ENCODE peak calls at places on chromosome 17, in seven cellular contexts. F, Y, O, Q, U, G and R are unnamed samples.
A peak's percentile ranks its signal among the peaks of the same experiment; 100 is the strongest.

GRCh38 chr17:83057397-83057761 is 22.0 kb upstream of the METRNL start:
- DNase-seq in F (no peak), Y (no peak), O (no peak), Q (no peak), U (no peak), G (no peak), R (no peak)

GRCh38 chr17:17137731-17138585 is 68.2 kb downstream of the PLD6 start:
- DNase-seq in F (no peak), Y (no peak), O (no peak), Q (no peak), U (no peak), G (no peak), R (no peak)

GRCh38 chr17:79295307-79295706 is 220.7 kb downstream of the ENGASE start:
- DNase-seq in F (no peak), Y (no peak), O (no peak), Q (no peak), U (no peak), G (no peak), R (no peak)

GRCh38 chr17:54903375-54903774 is 2.7 kb downstream of the TOM1L1 start:
- DNase-seq in F (no peak), Y (no peak), O (no peak), Q (no peak), U (peak; percentile 19), G (no peak), R (peak; percentile 15)

GRCh38 chr17:2262146-2262587 is 41.4 kb downstream of the SMG6 start:
- DNase-seq in F (peak; percentile 87), Y (no peak), O (no peak), Q (no peak), U (no peak), G (no peak), R (no peak)

GRCh38 chr17:18377437-18378204 is at the start of gene EVPLL:
- DNase-seq in F (no peak), Y (peak; percentile 84), O (no peak), Q (no peak), U (peak; percentile 81), G (no peak), R (no peak)

GRCh38 chr17:15377608-15378007 is 36.2 kb upstream of the TEKT3 start:
- DNase-seq in F (peak; percentile 54), Y (no peak), O (peak; percentile 13), Q (peak; percentile 10), U (no peak), G (peak; percentile 3), R (peak; percentile 86)

GRCh38 chr17:71792966-71793365 is 327.9 kb upstream of the SOX9 start:
- DNase-seq in F (peak; percentile 81), Y (no peak), O (peak; percentile 6), Q (no peak), U (no peak), G (peak; percentile 26), R (no peak)

GRCh38 chr17:19331134-19331533 is 31.4 kb downstream of the B9D1 start:
- DNase-seq in F (peak; percentile 92), Y (no peak), O (no peak), Q (no peak), U (no peak), G (no peak), R (no peak)

GRCh38 chr17:70644093-70644492 is 474.8 kb downstream of the KCNJ2 start:
- DNase-seq in F (no peak), Y (no peak), O (no peak), Q (no peak), U (no peak), G (no peak), R (no peak)

GRCh38 chr17:229130-229944 is 47.9 kb upstream of the DOC2B start:
- DNase-seq in F (peak; percentile 1), Y (peak; percentile 45), O (no peak), Q (no peak), U (peak; percentile 2), G (no peak), R (peak; percentile 27)

DNA sequence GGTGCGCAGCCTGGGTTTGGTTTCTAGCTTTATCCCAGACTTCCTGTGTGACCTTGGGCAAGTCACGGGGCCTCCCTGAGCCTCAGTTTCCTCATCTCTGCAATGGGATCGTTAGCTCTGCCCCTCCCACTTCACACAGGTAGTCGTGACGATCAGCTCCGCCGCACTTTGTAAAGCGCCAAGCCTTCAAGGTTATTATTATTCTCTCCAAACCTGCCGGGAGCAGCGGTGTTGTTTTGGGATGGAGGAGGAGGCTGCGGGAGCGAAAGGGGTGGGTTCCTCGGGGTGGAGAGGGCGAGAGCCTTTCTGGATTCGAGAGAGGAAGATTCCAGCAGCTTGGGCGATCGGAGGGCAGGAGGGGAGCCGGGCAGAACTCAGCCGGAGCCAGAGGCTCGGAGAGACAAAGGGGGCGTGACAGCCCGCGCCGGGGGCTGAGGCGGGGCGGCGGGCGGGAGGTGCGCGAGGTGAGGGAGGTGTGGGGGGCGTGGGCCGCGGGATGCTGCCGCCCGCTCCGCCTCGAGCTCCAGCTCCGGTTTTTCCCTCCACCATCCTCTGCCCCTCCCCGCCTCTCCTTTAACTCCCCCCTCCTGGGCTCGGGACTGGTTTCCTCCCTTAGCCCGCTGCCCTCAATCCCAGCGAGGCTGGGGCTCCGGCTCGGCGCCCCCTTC is at the start of gene EFNB3:
- DNase-seq in F (no peak), Y (no peak), O (peak; percentile 91), Q (no peak), U (no peak), G (peak; percentile 92), R (no peak)
- H3K4me3 ChIP-seq in F (peak within 1 kb of the TSS; percentile 36), Y (peak within 1 kb of the TSS; percentile 58), O (peak within 1 kb of the TSS; percentile 89), Q (no peak within 1 kb of the TSS), U (peak within 1 kb of the TSS; percentile 3), G (peak within 1 kb of the TSS; percentile 85), R (peak within 1 kb of the TSS; percentile 50)

GRCh38 chr17:57478851-57479250 is 222.5 kb downstream of the MSI2 start:
- DNase-seq in F (no peak), Y (no peak), O (no peak), Q (no peak), U (no peak), G (no peak), R (no peak)

GRCh38 chr17:57478433-57478832 is 222.1 kb downstream of the MSI2 start:
- DNase-seq in F (no peak), Y (no peak), O (no peak), Q (no peak), U (no peak), G (no peak), R (no peak)

GRCh38 chr17:57481901-57482300 is 225.6 kb downstream of the MSI2 start:
- DNase-seq in F (peak; percentile 100), Y (no peak), O (no peak), Q (no peak), U (no peak), G (no peak), R (no peak)

GRCh38 chr17:57482657-57483056 is 226.3 kb downstream of the MSI2 start:
- DNase-seq in F (peak; percentile 43), Y (no peak), O (no peak), Q (no peak), U (no peak), G (no peak), R (no peak)

DNA sequence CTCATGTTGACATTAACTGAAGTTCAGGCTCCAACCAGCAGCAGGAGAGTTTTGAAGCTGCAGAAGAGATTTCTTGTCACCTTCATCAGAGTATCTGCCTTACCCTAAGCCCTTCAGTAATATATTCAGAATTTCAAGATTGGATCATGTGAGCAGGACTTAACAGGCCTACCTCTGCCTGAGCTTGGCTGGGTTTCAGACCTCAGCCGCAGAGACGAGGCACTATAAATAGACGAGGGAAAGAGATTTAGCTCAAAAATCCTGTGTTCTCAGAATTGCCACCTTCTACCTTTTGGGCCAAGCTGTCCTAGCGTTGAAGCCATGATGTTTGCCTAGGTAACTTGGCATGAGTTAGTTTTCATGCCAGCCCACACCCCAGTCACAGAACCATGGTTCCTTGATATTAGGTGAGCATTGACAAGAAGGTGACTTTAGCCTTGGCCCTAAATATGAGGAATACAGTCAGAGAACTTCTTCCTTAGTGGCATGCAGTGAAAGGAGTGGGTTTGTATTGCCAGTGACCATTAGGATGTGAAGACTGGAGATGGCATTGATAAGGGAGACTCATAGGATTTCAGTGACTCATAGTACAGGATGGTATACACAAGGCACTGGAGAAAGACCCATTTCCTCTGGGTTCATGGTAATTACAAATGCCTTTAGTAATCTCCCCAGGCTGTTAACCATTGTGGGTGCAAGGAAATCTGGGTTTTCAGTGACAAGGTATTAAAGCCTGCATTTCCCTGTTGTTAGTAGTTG is 224.3 kb downstream of the MSI2 start:
- DNase-seq in F (peak; percentile 72), Y (no peak), O (no peak), Q (no peak), U (no peak), G (peak; percentile 56), R (no peak)
- H3K4me3 ChIP-seq in F (no peak overlapping the region), Y (no peak overlapping the region), O (no peak overlapping the region), Q (no peak overlapping the region), U (no peak overlapping the region), G (no peak overlapping the region), R (no peak overlapping the region)

GRCh38 chr17:78048346-78049292 is 79.9 kb downstream of the TMC6 start:
- DNase-seq in F (no peak), Y (no peak), O (no peak), Q (no peak), U (no peak), G (no peak), R (no peak)

GRCh38 chr17:78046923-78047322 is 81.6 kb downstream of the TMC6 start:
- DNase-seq in F (no peak), Y (no peak), O (no peak), Q (no peak), U (no peak), G (no peak), R (no peak)

GRCh38 chr17:78049609-78050008 is 78.9 kb downstream of the TMC6 start:
- DNase-seq in F (no peak), Y (no peak), O (no peak), Q (no peak), U (no peak), G (no peak), R (no peak)

GRCh38 chr17:78053777-78054468 is 74.6 kb downstream of the TMC6 start:
- DNase-seq in F (no peak), Y (no peak), O (no peak), Q (no peak), U (no peak), G (no peak), R (no peak)

GRCh38 chr17:78051186-78051972 is 77.2 kb downstream of the TMC6 start:
- DNase-seq in F (no peak), Y (no peak), O (no peak), Q (no peak), U (no peak), G (no peak), R (no peak)
- H3K4me3 ChIP-seq in F (no peak overlapping the region), Y (no peak overlapping the region), O (no peak overlapping the region), Q (no peak overlapping the region), U (no peak overlapping the region), G (no peak overlapping the region), R (no peak overlapping the region)

DNA sequence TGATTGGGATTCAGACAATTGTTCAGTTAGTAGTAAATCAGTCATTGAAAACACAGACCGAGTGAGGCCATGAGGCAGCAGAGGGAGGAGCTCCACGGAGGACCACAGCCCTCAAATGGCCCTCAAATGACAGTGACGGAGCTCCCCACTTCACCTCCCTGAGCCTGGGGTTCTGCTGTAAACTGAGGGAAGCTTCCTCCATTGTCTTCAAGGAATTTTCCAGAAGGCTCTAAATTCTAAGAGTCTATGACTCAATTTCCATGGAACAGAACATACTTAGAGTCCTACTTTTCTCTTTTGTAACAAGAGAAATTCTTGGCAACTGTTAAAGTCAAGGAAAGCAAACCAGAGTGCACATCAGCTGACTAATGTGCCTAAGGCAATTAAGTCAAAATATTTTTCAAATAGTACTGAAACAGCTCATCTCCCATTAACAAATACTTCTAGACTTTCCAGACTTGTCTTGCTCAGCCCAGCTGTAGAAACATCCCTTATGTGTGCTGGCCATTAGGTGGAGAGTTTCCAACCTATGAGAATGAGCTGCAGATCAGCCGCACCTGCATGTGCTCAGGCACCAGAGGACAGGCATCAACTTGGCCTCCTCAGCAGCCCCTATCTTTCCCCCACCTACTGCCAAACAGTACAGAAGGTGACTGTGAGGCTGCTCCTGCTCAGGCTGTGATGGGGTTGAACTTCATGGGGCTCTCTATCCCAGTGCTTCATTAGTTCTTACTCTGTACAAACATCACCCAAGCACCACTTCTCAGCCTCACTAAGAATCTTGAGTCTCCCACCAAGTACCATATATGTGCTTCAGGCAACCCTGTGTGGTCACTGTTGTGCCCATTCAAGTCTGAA is 32.3 kb downstream of the TEX2 start:
- DNase-seq in F (peak; percentile 97), Y (no peak), O (no peak), Q (no peak), U (no peak), G (no peak), R (no peak)
- H3K4me3 ChIP-seq in F (no peak overlapping the region), Y (no peak overlapping the region), O (no peak overlapping the region), Q (no peak overlapping the region), U (no peak overlapping the region), G (no peak overlapping the region), R (no peak overlapping the region)